ENCODE peak calls at places on chromosomes 13 and 19, in eight cellular contexts. B, F, L, S, K, P, W and H are unnamed samples.

GRCh38 chr13:31965361-31966066 is 66.1 kb upstream of the FRY start:
- ATAC-seq in B (peak; percentile 65), K (no peak), W (peak; percentile 91), P (no peak), L (peak; percentile 88), S (no peak), F (no peak), H (no peak)

GRCh38 chr19:7679771-7680605 is 645 bp upstream of the TRAPPC5 start:
- ATAC-seq in S (no peak), P (no peak), K (no peak), B (no peak), F (no peak), L (no peak), W (no peak), H (no peak)

GRCh38 chr13:78341032-78341431 is 262.3 kb downstream of the POU4F1 start:
- ATAC-seq in L (no peak), B (no peak), S (no peak), W (no peak), F (no peak), P (no peak), K (no peak), H (no peak)

GRCh38 chr13:45295536-45295935 is 45.4 kb downstream of the TPT1 start:
- ATAC-seq in K (no peak), B (no peak), W (no peak), P (no peak), F (no peak), S (peak; percentile 88), L (peak; percentile 64), H (no peak)

GRCh38 chr13:33612641-33613638 is 205.0 kb upstream of the RFC3 start:
- ATAC-seq in W (no peak), S (no peak), B (no peak), P (no peak), K (no peak), L (no peak), F (no peak), H (no peak)

GRCh38 chr13:39499580-39499979 is 103.4 kb downstream of the LHFPL6 start:
- ATAC-seq in F (no peak), P (no peak), L (no peak), K (no peak), S (no peak), B (no peak), W (no peak), H (no peak)

GRCh38 chr13:25847635-25848616 is 203.9 kb downstream of the SHISA2 start:
- ATAC-seq in K (no peak), B (no peak), S (no peak), L (no peak), W (no peak), F (peak; percentile 27), P (no peak), H (no peak)

GRCh38 chr19:15977193-15977592 is 28.4 kb downstream of the OR10H4 start:
- ATAC-seq in P (no peak), L (peak; percentile 59), F (no peak), B (no peak), W (no peak), S (no peak), K (no peak), H (no peak)

GRCh38 chr19:1647664-1648155 is 4.7 kb downstream of the TCF3 start:
- ATAC-seq in W (no peak), F (no peak), B (no peak), K (no peak), L (no peak), S (no peak), P (no peak), H (no peak)

GRCh38 chr13:59776924-59777690 is 386.6 kb downstream of the DIAPH3 start:
- ATAC-seq in S (no peak), W (no peak), K (peak; percentile 85), L (no peak), B (no peak), P (no peak), F (no peak), H (no peak)

GRCh38 chr13:79423801-79424642 is 18.0 kb upstream of the RBM26 start:
- ATAC-seq in K (no peak), B (no peak), F (peak; percentile 76), S (no peak), L (peak; percentile 87), W (peak; percentile 82), P (peak; percentile 62), H (no peak)

GRCh38 chr19:7476241-7476640 is 12.6 kb downstream of the PEX11G start:
- ATAC-seq in K (no peak), P (no peak), L (no peak), S (no peak), W (no peak), B (no peak), F (no peak), H (no peak)

GRCh38 chr19:47186337-47187022 is 44.5 kb downstream of the BBC3 start:
- ATAC-seq in K (no peak), P (peak; percentile 86), L (no peak), F (peak; percentile 57), W (no peak), S (no peak), B (no peak), H (no peak)

GRCh38 chr19:49514151-49514550 is 1.7 kb downstream of the FCGRT start:
- ATAC-seq in L (peak; percentile 67), W (peak; percentile 31), P (no peak), B (no peak), K (no peak), S (no peak), F (no peak), H (no peak)
- H3K4me3 ChIP-seq in L (peak overlapping the region; percentile 73), W (peak overlapping the region; percentile 90), P (peak overlapping the region; percentile 66), B (no peak overlapping the region), K (no peak overlapping the region), S (peak overlapping the region; percentile 87), F (no peak overlapping the region), H (peak overlapping the region; percentile 78)

DNA sequence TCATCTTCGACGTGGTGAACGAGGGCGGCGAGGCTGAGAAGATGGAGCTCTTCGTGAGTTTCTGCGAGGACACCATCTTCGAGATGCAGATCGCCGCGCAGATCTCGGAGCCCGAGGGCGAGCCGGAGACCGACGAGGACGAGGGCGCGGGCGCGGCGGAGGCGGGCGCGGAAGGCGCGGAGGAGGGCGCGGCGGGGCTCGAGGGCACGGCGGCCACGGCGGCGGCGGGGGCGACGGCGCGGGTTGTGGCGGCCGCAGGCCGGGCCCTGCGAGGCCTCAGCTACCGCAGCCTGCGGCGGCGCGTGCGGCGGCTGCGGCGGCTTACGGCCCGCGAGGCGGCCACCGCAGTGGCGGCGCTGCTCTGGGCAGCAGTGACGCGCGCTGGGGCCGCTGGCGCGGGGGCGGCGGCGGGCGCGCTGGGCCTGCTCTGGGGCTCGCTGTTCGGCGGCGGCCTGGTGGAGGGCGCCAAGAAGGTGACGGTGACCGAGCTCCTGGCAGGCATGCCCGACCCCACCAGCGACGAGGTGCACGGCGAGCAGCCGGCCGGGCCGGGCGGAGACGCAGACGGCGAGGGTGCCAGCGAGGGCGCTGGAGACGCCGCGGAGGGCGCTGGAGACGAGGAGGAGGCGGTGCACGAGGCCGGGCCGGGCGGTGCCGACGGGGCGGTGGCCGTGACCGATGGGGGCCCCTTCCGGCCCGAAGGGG is 52.6 kb downstream of the MAP4K1 start:
- ATAC-seq in B (no peak), W (no peak), K (peak; percentile 47), S (no peak), F (no peak), P (peak; percentile 52), L (peak; percentile 28), H (no peak)
- H3K4me3 ChIP-seq in B (peak overlapping the region; percentile 34), W (no peak overlapping the region), K (peak overlapping the region; percentile 29), S (peak overlapping the region; percentile 34), F (no peak overlapping the region), P (peak overlapping the region; percentile 19), L (no peak overlapping the region), H (peak overlapping the region; percentile 38)

DNA sequence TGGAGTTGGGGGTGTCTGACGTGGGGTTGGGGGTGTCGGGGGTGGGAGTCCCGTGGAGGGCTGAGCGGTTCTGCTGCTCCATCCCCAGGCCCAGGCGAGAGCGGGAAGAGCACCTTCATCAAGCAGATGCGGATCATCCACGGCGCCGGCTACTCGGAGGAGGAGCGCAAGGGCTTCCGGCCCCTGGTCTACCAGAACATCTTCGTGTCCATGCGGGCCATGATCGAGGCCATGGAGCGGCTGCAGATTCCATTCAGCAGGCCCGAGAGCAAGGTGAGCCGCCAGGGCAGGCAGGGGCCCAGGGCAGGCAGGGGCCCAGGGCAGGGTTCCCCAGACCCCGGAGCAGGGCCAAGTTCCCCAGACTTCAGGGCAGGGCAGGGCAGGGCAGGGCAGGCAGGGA is 12.7 kb downstream of the GNA15 start:
- ATAC-seq in K (no peak), P (no peak), F (no peak), S (no peak), W (no peak), L (no peak), B (no peak), H (no peak)
- H3K4me3 ChIP-seq in K (no peak overlapping the region), P (no peak overlapping the region), F (no peak overlapping the region), S (no peak overlapping the region), W (no peak overlapping the region), L (no peak overlapping the region), B (no peak overlapping the region), H (no peak overlapping the region)

DNA sequence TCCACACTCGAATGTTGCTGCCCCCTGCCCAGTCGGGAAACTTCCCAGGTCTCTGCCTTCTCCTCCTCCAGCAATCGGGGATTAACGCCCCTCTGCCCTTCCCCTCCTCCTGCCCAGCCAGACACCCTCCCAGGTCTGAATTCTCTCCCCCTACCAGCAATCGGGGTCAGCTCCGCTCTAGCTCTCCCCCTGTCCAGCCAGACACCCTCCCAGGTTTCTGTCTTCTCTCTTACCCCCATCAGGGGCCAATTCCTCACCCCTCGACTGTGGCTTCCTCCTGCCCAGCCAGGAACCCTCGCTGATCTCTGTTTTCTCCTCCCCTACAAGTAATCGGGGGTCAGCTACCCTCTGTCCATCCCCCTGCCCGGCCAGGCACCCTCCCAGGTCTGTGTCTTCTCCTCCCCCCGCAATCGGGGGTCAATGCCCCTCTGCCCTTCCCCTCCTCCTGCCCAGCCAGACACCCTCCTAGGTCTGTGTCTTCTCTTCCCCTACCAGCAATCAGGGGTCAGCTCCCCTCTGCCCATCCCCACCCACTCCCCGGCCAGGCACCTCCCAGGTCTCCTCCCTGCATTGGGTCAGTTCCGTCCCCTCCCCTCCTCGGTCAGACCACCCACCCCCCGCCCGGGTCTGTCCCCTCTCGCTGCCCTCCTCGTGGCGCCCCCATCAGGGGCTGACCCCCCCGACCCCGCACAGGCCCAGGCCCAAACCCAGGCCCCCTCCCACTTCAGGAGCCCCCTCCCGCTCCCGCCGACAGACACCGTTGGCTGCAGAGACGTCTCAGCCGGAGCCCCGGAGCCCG is 668 bp downstream of the ZFR2 start:
- ATAC-seq in L (no peak), P (no peak), W (no peak), F (no peak), S (no peak), K (no peak), B (no peak), H (no peak)
- H3K4me3 ChIP-seq in L (no peak overlapping the region), P (no peak overlapping the region), W (no peak overlapping the region), F (no peak overlapping the region), S (no peak overlapping the region), K (no peak overlapping the region), B (no peak overlapping the region), H (no peak overlapping the region)